ENCODE peak calls at places on chromosomes 2 and 18, in four cellular contexts. I is naive thymus-derived CD8-positive, alpha-beta T cell; N is GM03348; J is NCI-H2081. E is an unnamed sample.

GRCh38 chr2:1798425-1799144 is 54.3 kb upstream of the PXDN start:
- DNase-seq in I (no peak), N (no peak), J (no peak), E (no peak)

GRCh38 chr18:59144483-59144882 is 4.8 kb downstream of the SEC11C start:
- DNase-seq in I (no peak), N (no peak), J (no peak), E (no peak)

GRCh38 chr2:134122610-134123009 is 131.3 kb upstream of the MGAT5 start:
- DNase-seq in I (no peak), N (no peak), J (no peak), E (no peak)

GRCh38 chr18:7566587-7567486 is at the start of gene PTPRM:
- DNase-seq in I (no peak), N (peak), J (peak), E (no peak)

GRCh38 chr2:14540003-14540402 is 92.5 kb upstream of the LRATD1 start:
- DNase-seq in I (no peak), N (no peak), J (no peak), E (no peak)

GRCh38 chr2:192500550-192501200 is 305.9 kb upstream of the TMEFF2 start:
- DNase-seq in I (no peak), N (peak), J (no peak), E (no peak)

GRCh38 chr2:186887107-186888090 is 38.4 kb upstream of the ZSWIM2 start:
- DNase-seq in I (no peak), N (peak), J (no peak), E (no peak)

GRCh38 chr2:63855418-63856301 is 14.0 kb downstream of the UGP2 start:
- DNase-seq in I (no peak), N (no peak), J (no peak), E (no peak)

GRCh38 chr2:158359846-158360245 is 96.7 kb downstream of the CCDC148 start:
- DNase-seq in I (no peak), N (no peak), J (no peak), E (no peak)

GRCh38 chr2:105556366-105556765 is 157.5 kb upstream of the FHL2 start:
- DNase-seq in I (no peak), N (no peak), J (no peak), E (no peak)